ENCODE peak calls at places on chromosomes 2 and 18, in seven cellular contexts. K, C, M, L, H, X and I are unnamed samples.

GRCh38 chr2:68689553-68690537 is 44.8 kb upstream of the ARHGAP25 start:
- DNase-seq in K (no peak), C (no peak), M (no peak), L (no peak), H (no peak), X (no peak), I (no peak)

GRCh38 chr2:86442642-86443005 is 1.5 kb downstream of the KDM3A start:
- DNase-seq in K (peak), C (peak), M (peak), L (peak), H (peak), X (peak), I (peak)

GRCh38 chr2:172251231-172251630 is 148.5 kb upstream of the DLX2 start:
- DNase-seq in K (no peak), C (no peak), M (no peak), L (peak), H (no peak), X (no peak), I (peak)

GRCh38 chr2:232292395-232293154 is 86.0 kb upstream of the ALPP start:
- DNase-seq in K (no peak), C (peak), M (no peak), L (peak), H (peak), X (peak), I (peak)

GRCh38 chr2:238055841-238056240 is 5.0 kb upstream of the SCLY start:
- DNase-seq in K (no peak), C (no peak), M (no peak), L (no peak), H (no peak), X (no peak), I (no peak)

GRCh38 chr2:239114119-239114581 is 266.3 kb downstream of the TWIST2 start:
- DNase-seq in K (no peak), C (no peak), M (no peak), L (peak), H (no peak), X (no peak), I (peak)

GRCh38 chr2:111694690-111695089 is 189.3 kb downstream of the ANAPC1 start:
- DNase-seq in K (peak), C (no peak), M (no peak), L (peak), H (no peak), X (no peak), I (peak)

GRCh38 chr2:239626971-239627598 is 226.3 kb upstream of the HDAC4 start:
- DNase-seq in K (no peak), C (peak), M (no peak), L (peak), H (no peak), X (no peak), I (no peak)

GRCh38 chr18:21242141-21243040 is at the start of gene GREB1L:
- DNase-seq in K (no peak), C (peak), M (peak), L (peak), H (no peak), X (peak), I (peak)

GRCh38 chr18:57497372-57498294 is 62.5 kb downstream of the ONECUT2 start:
- DNase-seq in K (no peak), C (no peak), M (no peak), L (peak), H (no peak), X (no peak), I (peak)

GRCh38 chr2:217920879-217921603 is 81.8 kb downstream of the TNS1 start:
- DNase-seq in K (no peak), C (no peak), M (no peak), L (no peak), H (no peak), X (peak), I (peak)

GRCh38 chr2:102522169-102522568 is 49.1 kb downstream of the SLC9A4 start:
- DNase-seq in K (no peak), C (no peak), M (no peak), L (no peak), H (no peak), X (no peak), I (no peak)

GRCh38 chr2:10048501-10049171 is 5.3 kb downstream of the KLF11 start:
- DNase-seq in K (peak), C (no peak), M (no peak), L (peak), H (no peak), X (no peak), I (peak)

GRCh38 chr18:57527479-57528237 is 58.8 kb downstream of the FECH start:
- DNase-seq in K (no peak), C (no peak), M (no peak), L (no peak), H (no peak), X (no peak), I (no peak)

GRCh38 chr2:29610569-29610968 is 310.8 kb downstream of the ALK start:
- DNase-seq in K (no peak), C (no peak), M (no peak), L (no peak), H (no peak), X (no peak), I (no peak)

GRCh38 chr2:215358891-215359575 is 47.2 kb downstream of the ATIC start:
- DNase-seq in K (no peak), C (no peak), M (no peak), L (peak), H (no peak), X (no peak), I (no peak)

GRCh38 chr18:73235491-73235890 is 367.7 kb upstream of the NETO1 start:
- DNase-seq in K (no peak), C (no peak), M (no peak), L (peak), H (no peak), X (no peak), I (peak)

GRCh38 chr18:23890589-23890988 is 124.0 kb upstream of the TTC39C start:
- DNase-seq in K (no peak), C (no peak), M (no peak), L (peak), H (no peak), X (no peak), I (peak)

GRCh38 chr18:34121157-34121807 is 103.4 kb downstream of the NOL4 start:
- DNase-seq in K (no peak), C (no peak), M (no peak), L (peak), H (no peak), X (no peak), I (peak)

GRCh38 chr2:71751590-71751989 is 298.2 kb downstream of the DYSF start:
- DNase-seq in K (no peak), C (no peak), M (no peak), L (no peak), H (no peak), X (no peak), I (no peak)

GRCh38 chr18:75697493-75697892 is 270.0 kb upstream of the SMIM21 start:
- DNase-seq in K (no peak), C (no peak), M (no peak), L (no peak), H (no peak), X (no peak), I (no peak)

GRCh38 chr2:239271471-239272255 is 129.2 kb downstream of the HDAC4 start:
- DNase-seq in K (no peak), C (no peak), M (no peak), L (peak), H (no peak), X (no peak), I (no peak)

GRCh38 chr2:147045113-147045512 is 799.7 kb upstream of the ACVR2A start:
- DNase-seq in K (peak), C (peak), M (no peak), L (peak), H (peak), X (peak), I (peak)

GRCh38 chr18:68262697-68263293 is 452.1 kb downstream of the TMX3 start:
- DNase-seq in K (no peak), C (no peak), M (no peak), L (peak), H (no peak), X (no peak), I (peak)

GRCh38 chr18:52341617-52342381 is 1.8 kb downstream of the DCC start:
- DNase-seq in K (peak), C (no peak), M (peak), L (no peak), H (no peak), X (peak), I (no peak)

GRCh38 chr18:60413944-60414547 is 41.5 kb upstream of the MC4R start:
- DNase-seq in K (no peak), C (no peak), M (no peak), L (peak), H (no peak), X (no peak), I (peak)

GRCh38 chr2:21763501-21763900 is 639.7 kb downstream of the TDRD15 start:
- DNase-seq in K (no peak), C (no peak), M (no peak), L (no peak), H (no peak), X (no peak), I (no peak)

GRCh38 chr2:45380131-45380836 is 230.8 kb downstream of the SRBD1 start:
- DNase-seq in K (no peak), C (no peak), M (no peak), L (peak), H (no peak), X (no peak), I (no peak)

GRCh38 chr2:162217596-162217995 is 25.6 kb downstream of the FAP start:
- DNase-seq in K (no peak), C (no peak), M (no peak), L (peak), H (no peak), X (no peak), I (no peak)

GRCh38 chr2:105644174-105644980 is 100.3 kb upstream of the NCK2 start:
- DNase-seq in K (peak), C (no peak), M (no peak), L (peak), H (no peak), X (no peak), I (no peak)

GRCh38 chr2:38602136-38602731 is 494 bp downstream of the HNRNPLL start:
- DNase-seq in K (no peak), C (peak), M (peak), L (peak), H (peak), X (peak), I (no peak)

GRCh38 chr18:31683968-31684278 is 458 bp downstream of the B4GALT6 start:
- DNase-seq in K (no peak), C (no peak), M (no peak), L (no peak), H (no peak), X (no peak), I (no peak)